ENCODE peak calls at places on chromosomes 13 and 19, in four cellular contexts. P is A549, G is K562, H is HepG2. O is an unnamed sample.

GRCh38 chr13:35923347-35923746 is 207.8 kb downstream of the DCLK1 start:
- DNase-seq in P (peak; percentile 47), G (no peak), H (no peak), O (no peak)

GRCh38 chr19:47230122-47230920 is 678 bp downstream of the BBC3 start:
- DNase-seq in H (peak; percentile 32), P (no peak), G (peak; percentile 84), O (peak; percentile 85)

GRCh38 chr13:72201726-72202125 is 334.7 kb upstream of the DACH1 start:
- DNase-seq in H (no peak), P (no peak), G (no peak), O (no peak)

GRCh38 chr13:98977568-98978270 is at the start of gene DOCK9:
- DNase-seq in G (no peak), H (no peak), P (no peak), O (peak; percentile 31)

GRCh38 chr19:21422244-21422643 is 25.3 kb downstream of the ZNF493 start:
- DNase-seq in H (no peak), P (no peak), G (no peak), O (no peak)

GRCh38 chr13:35164324-35164932 is 222.4 kb downstream of the NBEA start:
- DNase-seq in P (peak; percentile 2), G (peak; percentile 6), H (peak; percentile 20), O (no peak)

GRCh38 chr19:31064486-31064885 is 284.8 kb downstream of the TSHZ3 start:
- DNase-seq in P (no peak), G (no peak), H (no peak), O (no peak)

GRCh38 chr13:50884270-50884669 is 25.3 kb upstream of the RNASEH2B start:
- DNase-seq in H (no peak), G (no peak), P (no peak), O (no peak)

GRCh38 chr19:11355160-11356073 is at the start of gene PLPPR2:
- DNase-seq in H (peak; percentile 68), G (peak; percentile 96), P (peak; percentile 56), O (peak; percentile 99)

GRCh38 chr13:111877906-111878305 is 189.0 kb upstream of the SOX1 start:
- DNase-seq in P (no peak), H (no peak), G (no peak), O (no peak)

GRCh38 chr19:50669319-50670101 is 20.3 kb downstream of the C19orf81 start:
- DNase-seq in H (no peak), G (peak; percentile 68), P (peak; percentile 69), O (no peak)

GRCh38 chr13:98721825-98722510 is 30.5 kb downstream of the SLC15A1 start:
- DNase-seq in H (no peak), G (no peak), P (no peak), O (no peak)

GRCh38 chr19:17332677-17333581 is 1.7 kb downstream of the ANO8 start:
- DNase-seq in P (peak; percentile 41), H (peak; percentile 87), G (peak; percentile 94), O (peak; percentile 90)
- TF ChIP-seq NR3C1 in P (no peak), H (no peak), G (no peak), O (no peak)

GRCh38 chr13:19681517-19681916 is 48.1 kb downstream of the MPHOSPH8 start:
- DNase-seq in G (no peak), P (no peak), H (no peak), O (peak; percentile 32)

GRCh38 chr13:19685034-19685433 is 51.6 kb downstream of the MPHOSPH8 start:
- DNase-seq in H (peak; percentile 10), G (no peak), P (no peak), O (no peak)

GRCh38 chr13:19685445-19685844 is 52.0 kb downstream of the MPHOSPH8 start:
- DNase-seq in H (no peak), P (no peak), G (no peak), O (no peak)

GRCh38 chr13:19674898-19675297 is 41.4 kb downstream of the MPHOSPH8 start:
- DNase-seq in P (no peak), H (no peak), G (no peak), O (no peak)

DNA sequence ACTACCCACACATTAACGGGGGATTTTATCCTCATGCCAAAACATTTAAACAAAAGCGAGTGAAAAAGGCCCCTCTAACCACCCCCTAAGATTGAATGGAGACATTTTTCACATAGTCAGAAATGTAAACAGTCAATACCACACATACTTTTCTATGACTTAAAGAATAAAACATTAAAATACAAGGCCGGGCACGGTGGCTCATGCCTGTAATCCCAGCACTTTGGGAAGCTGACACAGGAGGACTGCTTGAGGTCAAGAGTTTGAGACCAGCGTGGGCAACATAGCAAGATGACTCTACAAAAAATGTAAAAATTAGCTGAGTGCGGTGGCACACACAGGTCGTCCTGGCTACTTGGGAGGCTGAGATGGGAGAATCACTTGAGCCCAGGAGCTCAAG is 47.3 kb downstream of the MPHOSPH8 start:
- DNase-seq in P (no peak), G (no peak), H (no peak), O (no peak)
- TF ChIP-seq NR3C1 in P (no peak), G (no peak), H (no peak), O (no peak)

GRCh38 chr13:113816925-113817859 is 46.7 kb downstream of the GAS6 start:
- DNase-seq in P (peak; percentile 60), H (peak; percentile 76), G (peak; percentile 52), O (peak; percentile 93)

GRCh38 chr13:113817860-113818691 is 45.8 kb downstream of the GAS6 start:
- DNase-seq in H (no peak), G (no peak), P (no peak), O (no peak)

GRCh38 chr13:113819341-113819730 is 44.5 kb downstream of the GAS6 start:
- DNase-seq in H (no peak), P (no peak), G (no peak), O (no peak)

GRCh38 chr13:113819731-113820715 is 43.9 kb downstream of the GAS6 start:
- DNase-seq in H (no peak), P (no peak), G (no peak), O (no peak)

GRCh38 chr13:113818700-113819295 is 45.1 kb downstream of the GAS6 start:
- DNase-seq in G (no peak), H (no peak), P (no peak), O (no peak)
- TF ChIP-seq NR3C1 in G (no peak), H (no peak), P (no peak), O (no peak)

DNA sequence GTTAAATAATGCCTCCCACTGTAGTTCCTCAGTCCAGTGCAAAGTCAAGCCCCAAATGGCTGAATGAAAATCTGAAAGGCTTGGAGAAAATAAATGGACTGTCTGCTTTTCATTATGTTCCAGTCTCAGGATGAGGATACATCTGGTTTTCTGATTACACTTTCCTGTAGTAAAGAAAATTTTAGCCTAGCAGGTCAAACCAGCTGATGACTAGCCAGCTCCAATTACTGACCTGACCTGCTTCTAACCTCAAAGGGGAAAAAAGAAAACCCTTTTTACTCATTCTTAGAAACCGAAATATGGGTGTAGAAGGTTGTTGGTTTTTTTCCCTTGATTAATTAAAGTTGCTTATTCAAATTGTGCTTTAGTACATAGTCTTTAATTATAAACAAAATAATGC is 418.4 kb downstream of the EFNB2 start:
- DNase-seq in P (no peak), G (no peak), H (no peak), O (no peak)
- TF ChIP-seq NR3C1 in P (no peak), G (no peak), H (no peak), O (no peak)

GRCh38 chr13:33186851-33187250 is 98.7 kb downstream of the STARD13 start:
- DNase-seq in P (no peak), H (no peak), G (no peak), O (no peak)

GRCh38 chr13:33191425-33192221 is 93.9 kb downstream of the STARD13 start:
- DNase-seq in G (no peak), H (no peak), P (no peak), O (no peak)

GRCh38 chr13:33189470-33189869 is 96.1 kb downstream of the STARD13 start:
- DNase-seq in H (no peak), G (no peak), P (no peak), O (no peak)

GRCh38 chr13:33185853-33186252 is 99.7 kb downstream of the STARD13 start:
- DNase-seq in P (no peak), G (no peak), H (no peak), O (no peak)

GRCh38 chr13:33188093-33188882 is 97.3 kb downstream of the STARD13 start:
- DNase-seq in P (no peak), H (no peak), G (no peak), O (no peak)
- TF ChIP-seq NR3C1 in P (no peak), H (no peak), G (no peak), O (no peak)

GRCh38 chr13:80695841-80696240 is 354.9 kb upstream of the SPRY2 start:
- DNase-seq in H (no peak), P (no peak), G (no peak), O (no peak)
- TF ChIP-seq NR3C1 in H (no peak), P (no peak), G (no peak), O (no peak)

GRCh38 chr13:27442797-27443196 is 7.6 kb downstream of the MTIF3 start:
- DNase-seq in G (no peak), H (no peak), P (no peak), O (no peak)

GRCh38 chr13:27446986-27447583 is 3.3 kb downstream of the MTIF3 start:
- DNase-seq in H (no peak), P (no peak), G (no peak), O (no peak)

GRCh38 chr13:27437126-27437525 is 12.7 kb downstream of the GTF3A start:
- DNase-seq in H (no peak), G (no peak), P (no peak), O (no peak)

GRCh38 chr13:27440408-27440807 is 10.0 kb downstream of the MTIF3 start:
- DNase-seq in P (no peak), G (no peak), H (no peak), O (no peak)

GRCh38 chr13:27442071-27442647 is 8.2 kb downstream of the MTIF3 start:
- DNase-seq in H (no peak), P (no peak), G (no peak), O (no peak)
- TF ChIP-seq NR3C1 in H (no peak), P (no peak), G (no peak), O (no peak)

GRCh38 chr13:113564331-113565023 is 20.1 kb upstream of the TFDP1 start:
- DNase-seq in H (no peak), G (no peak), P (no peak), O (no peak)
- TF ChIP-seq NR3C1 in H (no peak), G (no peak), P (no peak), O (no peak)

O was measured in WTC11.